ENCODE peak calls at places on chromosomes 5 and 9, in seven cellular contexts. W is astrocyte; G is CD4-positive, CD25-positive, alpha-beta regulatory T cell; N is aorta; V is Panc1; Z is GM12878; I is colonic mucosa. T is an unnamed sample. For H3K36me3 and H3K4me1, the result is how much of the 10 kb centered on the place peaks cover.

GRCh38 chr9:92066131-92066530 is 49.1 kb downstream of the SPTLC1 start:
- DNase-seq in W (no peak), G (no peak), N (no peak), V (no peak), Z (no peak), I (no peak), T (no peak)

GRCh38 chr9:109253637-109254284 is 67.1 kb downstream of the EPB41L4B start:
- DNase-seq in W (peak), G (no peak), N (peak), V (peak), Z (no peak), I (no peak), T (peak)

GRCh38 chr9:127448112-127448805 is 2.9 kb downstream of the RPL12 start:
- DNase-seq in W (no peak), G (no peak), N (no peak), V (no peak), Z (no peak), I (no peak), T (peak)

GRCh38 chr9:77488439-77489126 is 159.5 kb downstream of the GNA14 start:
- DNase-seq in W (no peak), G (no peak), N (no peak), V (no peak), Z (no peak), I (no peak), T (peak)

GRCh38 chr9:130288393-130288792 is 22.8 kb downstream of the HMCN2 start:
- DNase-seq in W (no peak), G (no peak), N (no peak), V (no peak), Z (no peak), I (no peak), T (no peak)

GRCh38 chr9:89940625-89941024 is 335.8 kb downstream of the GADD45G start:
- DNase-seq in W (peak), G (no peak), N (no peak), V (no peak), Z (no peak), I (no peak), T (no peak)

GRCh38 chr5:90135979-90136378 is 273.6 kb downstream of the CETN3 start:
- DNase-seq in W (no peak), G (no peak), N (peak), V (no peak), Z (no peak), I (peak), T (no peak)

GRCh38 chr9:75239176-75239575 is 150.9 kb downstream of the OSTF1 start:
- DNase-seq in W (peak), G (no peak), N (peak), V (no peak), Z (no peak), I (no peak), T (peak)

GRCh38 chr5:123367739-123368138 is 55.5 kb downstream of the CEP120 start:
- DNase-seq in W (peak), G (no peak), N (no peak), V (no peak), Z (no peak), I (no peak), T (peak)
- H3K36me3 ChIP-seq in W (under half), G (half or more), N (under half), V (under half), Z (under half), I (under half), T (under half)

DNA sequence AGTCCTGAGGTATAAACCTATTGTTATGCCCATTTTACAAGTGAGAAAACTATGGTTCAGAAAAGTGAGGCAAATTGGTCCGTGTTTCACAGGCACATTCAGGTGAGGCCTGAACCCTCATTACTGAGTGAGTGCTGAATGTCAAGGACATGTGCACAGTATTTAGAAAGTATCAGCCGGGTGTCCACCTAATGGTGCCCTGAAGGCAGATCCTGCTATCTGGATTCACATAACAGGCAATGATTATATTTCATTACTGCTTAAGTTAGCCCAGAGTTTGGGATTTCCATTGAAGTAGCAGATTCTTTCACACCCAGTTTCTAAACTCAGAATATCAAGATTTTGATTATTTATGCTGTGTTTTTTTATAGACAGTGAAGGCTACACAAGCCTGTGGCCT is 142.7 kb downstream of the LHFPL2 start:
- DNase-seq in W (no peak), G (no peak), N (no peak), V (no peak), Z (no peak), I (no peak), T (no peak)
- H3K4me1 ChIP-seq in W (half or more), G (under half), N (under half), V (under half), Z (under half), I (under half), T (under half)

GRCh38 chr5:154873791-154874331 is 15.4 kb downstream of the CNOT8 start:
- DNase-seq in W (no peak), G (no peak), N (no peak), V (no peak), Z (no peak), I (peak), T (no peak)
- H3K36me3 ChIP-seq in W (under half), G (half or more), N (under half), V (under half), Z (under half), I (under half), T (under half)

GRCh38 chr9:136623849-136624183 is 38.9 kb upstream of the EGFL7 start:
- DNase-seq in W (no peak), G (no peak), N (no peak), V (no peak), Z (no peak), I (peak), T (no peak)

GRCh38 chr9:136622538-136622948 is 40.2 kb upstream of the EGFL7 start:
- DNase-seq in W (no peak), G (no peak), N (no peak), V (no peak), Z (no peak), I (no peak), T (no peak)

GRCh38 chr9:136624184-136624951 is 38.3 kb upstream of the EGFL7 start:
- DNase-seq in W (no peak), G (no peak), N (no peak), V (no peak), Z (no peak), I (peak), T (no peak)

GRCh38 chr9:136621734-136622093 is 41.0 kb upstream of the EGFL7 start:
- DNase-seq in W (no peak), G (no peak), N (no peak), V (no peak), Z (no peak), I (no peak), T (no peak)

DNA sequence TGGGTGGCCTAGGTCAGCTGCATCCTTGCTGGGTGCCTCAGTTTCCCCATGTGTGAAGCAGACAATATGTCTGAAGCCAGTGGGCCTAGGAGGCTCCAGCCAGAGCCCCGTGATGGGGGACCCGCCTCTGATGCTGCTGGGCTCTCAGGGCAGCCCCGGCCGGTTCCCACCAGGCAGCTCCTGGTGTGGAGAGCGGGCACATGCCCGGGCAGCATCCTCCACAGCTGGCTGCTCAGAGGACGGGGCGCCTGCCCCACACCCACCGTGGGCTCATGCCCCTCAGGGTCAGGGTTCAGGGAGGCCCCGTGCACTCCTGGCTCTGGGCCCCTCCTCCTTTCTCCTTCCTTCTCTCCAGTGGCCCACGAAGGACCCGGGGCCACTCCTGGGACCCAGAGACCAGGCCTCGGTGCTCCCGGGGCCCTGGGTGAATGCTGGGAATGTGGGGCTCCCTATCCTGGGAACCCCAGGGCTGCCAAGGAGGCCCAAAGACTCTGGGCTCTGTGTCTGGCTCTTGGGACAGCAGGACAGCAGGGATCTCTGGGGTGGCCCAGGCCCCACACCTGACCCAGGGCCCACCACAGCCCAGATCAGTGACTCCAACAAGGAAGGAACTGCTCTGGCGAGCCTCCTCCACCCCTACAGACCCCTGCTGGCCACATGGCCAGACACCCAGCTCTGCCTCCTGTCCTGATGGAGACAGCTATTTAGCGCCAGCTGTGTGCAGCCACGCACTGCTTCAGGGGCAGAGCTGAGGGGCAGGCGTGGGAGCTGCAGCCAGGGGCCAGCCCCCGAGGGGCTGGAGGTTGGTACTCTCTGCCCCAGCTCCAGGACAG is 39.5 kb upstream of the EGFL7 start:
- DNase-seq in W (no peak), G (no peak), N (no peak), V (no peak), Z (no peak), I (no peak), T (no peak)
- H3K4me1 ChIP-seq in W (under half), G (under half), N (under half), V (under half), Z (under half), I (under half), T (under half)

GRCh38 chr9:133360400-133361393 is 4.3 kb downstream of the SURF2 start:
- DNase-seq in W (no peak), G (no peak), N (no peak), V (no peak), Z (no peak), I (no peak), T (no peak)
- H3K36me3 ChIP-seq in W (under half), G (half or more), N (under half), V (under half), Z (under half), I (under half), T (under half)

DNA sequence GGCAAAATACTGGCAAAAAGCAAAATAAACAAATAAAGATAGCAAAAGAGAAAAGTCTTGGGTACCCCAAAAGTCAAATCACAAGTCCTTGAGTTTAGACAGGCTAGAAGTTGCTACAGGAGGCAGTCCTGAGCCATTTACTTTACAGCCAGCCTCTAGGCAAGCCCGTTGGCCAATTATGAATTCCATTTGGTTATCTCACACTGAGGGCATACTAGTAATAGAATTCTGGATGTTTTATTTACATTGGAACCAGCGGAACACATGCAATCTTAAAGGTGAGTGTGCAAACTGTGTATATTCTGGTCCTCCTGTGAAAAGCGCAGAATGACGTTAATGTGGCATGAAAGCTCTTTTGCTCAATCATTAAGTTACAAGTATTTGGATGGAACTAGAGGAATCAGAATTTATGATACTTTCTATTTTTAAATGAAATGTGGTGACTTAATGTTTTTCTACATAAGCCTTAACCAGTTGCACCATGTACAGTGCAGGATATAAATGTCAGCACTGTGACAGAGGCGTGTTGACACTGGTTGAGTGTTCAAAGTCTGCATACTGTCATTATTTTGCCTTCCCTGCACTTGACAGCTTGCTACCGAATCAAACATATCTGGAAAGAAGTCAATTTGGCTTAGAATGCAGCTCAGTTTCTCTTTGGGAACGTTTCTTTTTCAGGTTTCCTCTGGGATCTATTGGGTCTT is 7.9 kb downstream of the GDNF start:
- DNase-seq in W (no peak), G (no peak), N (no peak), V (no peak), Z (no peak), I (no peak), T (peak)
- H3K4me1 ChIP-seq in W (under half), G (under half), N (under half), V (under half), Z (under half), I (under half), T (under half)

GRCh38 chr9:35102769-35103659 is at the start of gene STOML2:
- DNase-seq in W (peak), G (peak), N (peak), V (peak), Z (peak), I (peak), T (peak)
- H3K36me3 ChIP-seq in W (under half), G (under half), N (under half), V (under half), Z (under half), I (under half), T (under half)